ENCODE peak calls at places on chromosomes 5 and 9, in four cellular contexts. R, Q, H and C are unnamed samples.

GRCh38 chr9:69495331-69495730 is 170.3 kb downstream of the ENTREP1 start:
- DNase-seq in H (no peak), R (no peak), Q (no peak), C (no peak)

GRCh38 chr5:77010281-77010680 is 19.9 kb upstream of the AGGF1 start:
- DNase-seq in Q (no peak), R (no peak), H (no peak), C (no peak)

GRCh38 chr9:135888766-135889394 is 18.5 kb downstream of the CAMSAP1 start:
- DNase-seq in H (no peak), R (no peak), Q (no peak), C (no peak)

GRCh38 chr9:94697972-94698581 is 28.4 kb upstream of the AOPEP start:
- DNase-seq in Q (no peak), H (no peak), R (no peak), C (peak; percentile 70)

GRCh38 chr9:123419721-123420559 is 63.9 kb downstream of the CRB2 start:
- DNase-seq in H (no peak), Q (no peak), R (no peak), C (no peak)

GRCh38 chr9:101904845-101905244 is 166.4 kb upstream of the GRIN3A start:
- DNase-seq in H (no peak), R (no peak), Q (no peak), C (no peak)

GRCh38 chr9:112180387-112180881 is 5.3 kb upstream of the SUSD1 start:
- DNase-seq in H (no peak), R (no peak), Q (no peak), C (peak; percentile 86)

GRCh38 chr9:70407081-70407503 is 7.4 kb downstream of the KLF9 start:
- DNase-seq in R (no peak), Q (no peak), H (no peak), C (no peak)

GRCh38 chr9:131876486-131876885 is 136.6 kb upstream of the RAPGEF1 start:
- DNase-seq in Q (no peak), H (no peak), R (no peak), C (no peak)

GRCh38 chr5:1524799-1525623 is 1.3 kb upstream of the LPCAT1 start:
- DNase-seq in Q (no peak), R (no peak), H (no peak), C (no peak)

GRCh38 chr5:150302301-150303069 is at the start of gene ARSI:
- DNase-seq in R (no peak), H (no peak), Q (no peak), C (no peak)
- TF ChIP-seq TCF12 in R (no peak), H (no peak), Q (no peak), C (no peak)

GRCh38 chr9:89926691-89927220 is 321.9 kb downstream of the GADD45G start:
- DNase-seq in R (no peak), Q (no peak), H (no peak), C (no peak)
- TF ChIP-seq TCF12 in R (no peak), Q (no peak), H (no peak), C (no peak)

DNA sequence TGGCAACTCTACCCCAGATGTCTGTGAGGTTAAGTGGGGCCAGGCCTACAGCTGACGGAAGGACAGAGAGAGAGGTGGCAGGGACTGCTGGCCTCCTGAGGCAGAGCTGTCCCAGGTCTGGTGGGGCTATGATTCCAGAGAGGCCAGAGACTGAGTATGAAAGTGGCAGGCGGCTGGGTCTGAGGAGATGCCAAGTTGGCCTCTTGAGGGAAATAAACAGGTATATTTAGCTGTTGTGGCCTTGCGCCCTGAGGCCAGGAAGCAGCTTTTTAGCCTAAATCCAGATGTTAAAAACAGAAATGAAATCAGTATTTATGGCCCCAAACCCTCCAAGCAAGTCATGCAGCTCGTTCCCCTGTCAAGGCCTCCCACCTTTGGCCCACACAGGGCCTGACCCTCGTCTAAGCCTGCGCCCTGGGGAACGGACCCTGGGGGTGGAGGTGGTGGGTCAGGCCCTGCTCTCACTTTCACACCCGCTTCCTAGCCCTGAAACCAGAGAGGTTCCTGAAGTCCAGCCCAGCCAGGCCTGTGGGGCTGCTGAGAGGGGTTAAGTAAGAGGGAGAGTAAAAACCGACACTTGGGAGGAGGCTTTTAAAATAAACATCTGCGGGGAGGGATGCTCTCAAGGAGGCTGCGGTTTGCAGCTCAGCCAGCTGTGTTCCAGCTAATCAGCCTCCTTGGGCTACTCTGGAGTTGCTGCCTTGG is 18.7 kb downstream of the PCDHGC5 start:
- DNase-seq in H (peak; percentile 66), Q (no peak), R (no peak), C (no peak)
- TF ChIP-seq TCF12 in H (no peak), Q (no peak), R (peak; percentile 16), C (no peak)

GRCh38 chr5:153618857-153619256 is 128.4 kb downstream of the GRIA1 start:
- DNase-seq in H (no peak), Q (no peak), R (no peak), C (no peak)
- TF ChIP-seq TCF12 in H (peak; percentile 83), Q (no peak), R (no peak), C (no peak)

DNA sequence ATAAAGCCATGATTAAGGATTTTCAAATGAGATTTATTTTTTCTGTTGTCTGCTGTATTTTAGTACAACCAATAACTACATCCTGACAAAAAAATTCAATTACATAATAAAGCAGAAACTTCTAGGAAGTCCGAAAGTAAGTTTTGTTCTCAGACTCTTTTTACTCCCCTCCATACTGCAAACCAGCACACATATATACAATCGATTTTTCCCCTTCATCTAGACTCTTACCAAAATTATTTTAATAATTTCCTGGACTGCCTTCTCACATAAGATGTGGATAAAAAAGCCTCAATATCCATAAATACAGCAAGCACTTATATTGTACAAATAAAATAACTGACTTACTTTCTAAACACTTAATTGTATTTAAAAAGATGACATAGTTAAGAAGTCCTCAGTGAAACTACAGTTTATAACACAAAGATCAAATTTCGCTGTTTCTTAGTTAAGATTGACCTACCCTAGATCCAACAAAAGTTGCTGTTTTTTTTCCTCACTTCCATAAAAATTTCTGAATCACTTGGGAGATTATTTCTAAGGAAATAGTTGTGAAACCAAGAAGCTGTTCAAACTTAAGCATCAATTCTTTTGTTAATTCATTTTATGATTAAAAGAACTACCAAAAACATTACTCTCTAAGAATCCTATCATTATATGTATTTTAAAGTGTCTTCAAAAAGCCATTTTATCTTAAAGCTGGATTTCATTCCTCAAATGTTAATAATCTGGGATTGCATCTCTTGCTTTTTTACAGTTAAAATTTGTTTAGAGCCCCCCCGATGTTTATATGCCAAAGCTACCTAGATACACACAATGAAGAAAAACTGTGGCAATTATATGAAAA is 74.7 kb upstream of the IFNE start:
- DNase-seq in Q (no peak), R (no peak), H (no peak), C (no peak)
- TF ChIP-seq TCF12 in Q (no peak), R (no peak), H (no peak), C (no peak)